ENCODE peak calls at places on chromosomes 16 and 17, in five cellular contexts. I, O, V, N and F are unnamed samples.

GRCh38 chr16:90077757-90078593 is 844 bp upstream of the PRDM7 start:
- DNase-seq in I (peak), O (peak), V (no peak), N (no peak), F (no peak)

GRCh38 chr16:86854895-86855294 is 276.5 kb downstream of the FOXL1 start:
- DNase-seq in I (no peak), O (no peak), V (no peak), N (no peak), F (no peak)

GRCh38 chr17:74951065-74951464 is 15.4 kb downstream of the OTOP3 start:
- DNase-seq in I (no peak), O (no peak), V (no peak), N (no peak), F (no peak)

GRCh38 chr17:35948092-35948491 is 4.6 kb upstream of the LYZL6 start:
- DNase-seq in I (no peak), O (no peak), V (no peak), N (no peak), F (no peak)

GRCh38 chr17:28760987-28761562 is 17.3 kb downstream of the TRAF4 start:
- DNase-seq in I (peak), O (peak), V (peak), N (no peak), F (no peak)

GRCh38 chr17:29571883-29572681 is 3.6 kb downstream of the TP53I13 start:
- DNase-seq in I (no peak), O (no peak), V (no peak), N (no peak), F (no peak)

GRCh38 chr16:27511657-27512056 is 38.1 kb downstream of the GTF3C1 start:
- DNase-seq in I (no peak), O (no peak), V (peak), N (no peak), F (no peak)

GRCh38 chr16:58499615-58500328 is at the start of gene NDRG4:
- DNase-seq in I (peak), O (peak), V (peak), N (no peak), F (peak)

GRCh38 chr17:80177986-80178590 is 8.3 kb downstream of the CARD14 start:
- DNase-seq in I (peak), O (no peak), V (no peak), N (no peak), F (no peak)

GRCh38 chr17:40072481-40073346 is 9.9 kb downstream of the THRA start:
- DNase-seq in I (peak), O (no peak), V (no peak), N (no peak), F (no peak)

GRCh38 chr16:52456368-52456767 is 90.6 kb downstream of the TOX3 start:
- DNase-seq in I (no peak), O (no peak), V (no peak), N (no peak), F (no peak)

GRCh38 chr17:75472119-75472518 is 15.7 kb downstream of the TMEM94 start:
- DNase-seq in I (no peak), O (no peak), V (no peak), N (no peak), F (no peak)

GRCh38 chr17:40564195-40564882 is 933 bp downstream of the CCR7 start:
- DNase-seq in I (no peak), O (no peak), V (no peak), N (no peak), F (no peak)

GRCh38 chr17:36673637-36674277 is 72.4 kb downstream of the MRM1 start:
- DNase-seq in I (no peak), O (no peak), V (no peak), N (no peak), F (no peak)